ENCODE peak calls at places on chromosomes 16 and 17, in five cellular contexts. One of them, this sample, is unnamed.

GRCh38 chr17:8798176-8799000 is 777 bp downstream of the MFSD6L start:
- DNase-seq in retinal pigment epithelial cell: no peak
- DNase-seq in left ventricle myocardium inferior: no peak
- DNase-seq in retina: no peak
- DNase-seq in fibroblast of villous mesenchyme: no peak
- DNase-seq in this sample: no peak

GRCh38 chr16:82751020-82751419 is 124.3 kb downstream of the CDH13 start:
- DNase-seq in retinal pigment epithelial cell: no peak
- DNase-seq in retina: no peak
- DNase-seq in fibroblast of villous mesenchyme: no peak
- DNase-seq in left ventricle myocardium inferior: no peak
- DNase-seq in this sample: no peak

GRCh38 chr17:40035162-40035559 is 19.0 kb downstream of the MED24 start:
- DNase-seq in fibroblast of villous mesenchyme: peak
- DNase-seq in left ventricle myocardium inferior: no peak
- DNase-seq in retina: peak
- DNase-seq in retinal pigment epithelial cell: no peak
- DNase-seq in this sample: peak

GRCh38 chr17:38333635-38334295 is 10.0 kb downstream of the GPR179 start:
- DNase-seq in left ventricle myocardium inferior: no peak
- DNase-seq in retinal pigment epithelial cell: no peak
- DNase-seq in retina: no peak
- DNase-seq in fibroblast of villous mesenchyme: no peak
- DNase-seq in this sample: peak

GRCh38 chr17:42132941-42133340 is 10.3 kb downstream of the HSPB9 start:
- DNase-seq in left ventricle myocardium inferior: peak
- DNase-seq in retina: no peak
- DNase-seq in retinal pigment epithelial cell: peak
- DNase-seq in fibroblast of villous mesenchyme: peak
- DNase-seq in this sample: no peak

GRCh38 chr17:79391808-79392233 is 219.0 kb downstream of the RBFOX3 start:
- DNase-seq in retina: peak
- DNase-seq in fibroblast of villous mesenchyme: peak
- DNase-seq in left ventricle myocardium inferior: peak
- DNase-seq in retinal pigment epithelial cell: no peak
- DNase-seq in this sample: peak

GRCh38 chr17:9269350-9270035 is 248.2 kb downstream of the NTN1 start:
- DNase-seq in fibroblast of villous mesenchyme: no peak
- DNase-seq in retina: no peak
- DNase-seq in retinal pigment epithelial cell: no peak
- DNase-seq in left ventricle myocardium inferior: no peak
- DNase-seq in this sample: no peak

GRCh38 chr17:48637323-48638260 is 11.4 kb upstream of the HOXB9 start:
- DNase-seq in left ventricle myocardium inferior: no peak
- DNase-seq in fibroblast of villous mesenchyme: peak
- DNase-seq in retina: peak
- DNase-seq in retinal pigment epithelial cell: no peak
- DNase-seq in this sample: no peak

GRCh38 chr17:49890852-49891251 is 43.0 kb upstream of the TAC4 start:
- DNase-seq in retinal pigment epithelial cell: no peak
- DNase-seq in fibroblast of villous mesenchyme: no peak
- DNase-seq in left ventricle myocardium inferior: no peak
- DNase-seq in retina: no peak
- DNase-seq in this sample: no peak

GRCh38 chr17:8122391-8122922 is 1.4 kb downstream of the HES7 start:
- DNase-seq in retinal pigment epithelial cell: no peak
- DNase-seq in fibroblast of villous mesenchyme: peak
- DNase-seq in retina: no peak
- DNase-seq in left ventricle myocardium inferior: no peak
- DNase-seq in this sample: peak

GRCh38 chr16:3645504-3646347 is 8.8 kb upstream of the DNASE1 start:
- DNase-seq in retina: peak
- DNase-seq in fibroblast of villous mesenchyme: peak
- DNase-seq in retinal pigment epithelial cell: peak
- DNase-seq in left ventricle myocardium inferior: no peak
- DNase-seq in this sample: peak

GRCh38 chr16:4182581-4183257 is 59.2 kb downstream of the SRL start:
- DNase-seq in left ventricle myocardium inferior: no peak
- DNase-seq in retinal pigment epithelial cell: no peak
- DNase-seq in fibroblast of villous mesenchyme: no peak
- DNase-seq in retina: no peak
- DNase-seq in this sample: no peak